ENCODE peak calls at places on chromosome 2, in four cellular contexts. C is stimulated activated naive CD8-positive, alpha-beta T cell treated with anti-CD3 and anti-CD28 coated beads, Interleukin-15, amount 100 ng/mL, for 72 hours; U is NCI-H524; J is effector memory CD8-positive, alpha-beta T cell. A is an unnamed sample.

GRCh38 chr2:164479460-164479859 is 141.8 kb downstream of the GRB14 start:
- DNase-seq in C (no peak), U (peak; percentile 38), J (no peak), A (peak; percentile 22)

GRCh38 chr2:3131636-3132326 is 245.8 kb downstream of the EIPR1 start:
- DNase-seq in C (no peak), U (no peak), J (no peak), A (no peak)

GRCh38 chr2:215698566-215698965 is 262.7 kb upstream of the FN1 start:
- DNase-seq in C (no peak), U (peak; percentile 80), J (no peak), A (peak; percentile 71)

GRCh38 chr2:162475661-162476060 is 131.7 kb downstream of the GCA start:
- DNase-seq in C (no peak), U (peak; percentile 65), J (no peak), A (peak; percentile 92)

GRCh38 chr2:156935611-156936010 is 321.9 kb upstream of the GALNT5 start:
- DNase-seq in C (no peak), U (peak; percentile 87), J (no peak), A (peak; percentile 90)

GRCh38 chr2:44166096-44166495 is 2.6 kb upstream of the PPM1B start:
- DNase-seq in C (no peak), U (no peak), J (no peak), A (no peak)

GRCh38 chr2:122163596-122163995 is 408.1 kb downstream of the TSN start:
- DNase-seq in C (no peak), U (no peak), J (no peak), A (no peak)

GRCh38 chr2:205857532-205857931 is 175.2 kb downstream of the NRP2 start:
- DNase-seq in C (no peak), U (no peak), J (no peak), A (no peak)

GRCh38 chr2:108423502-108424251 is 25.3 kb upstream of the GCC2 start:
- DNase-seq in C (no peak), U (no peak), J (no peak), A (no peak)

GRCh38 chr2:761384-761783 is 84.2 kb upstream of the TMEM18 start:
- DNase-seq in C (no peak), U (no peak), J (no peak), A (no peak)

GRCh38 chr2:44245068-44245861 is 30.0 kb upstream of the SLC3A1 start:
- DNase-seq in C (no peak), U (no peak), J (no peak), A (no peak)

GRCh38 chr2:45009928-45010705 is 865 bp upstream of the SIX2 start:
- DNase-seq in C (peak; percentile 7), U (peak; percentile 59), J (no peak), A (peak; percentile 61)

GRCh38 chr2:224400886-224401632 is 848 bp downstream of the FAM124B start:
- DNase-seq in C (peak; percentile 1), U (no peak), J (no peak), A (no peak)

GRCh38 chr2:72932045-72932444 is 14.7 kb downstream of the EMX1 start:
- DNase-seq in C (no peak), U (no peak), J (no peak), A (no peak)

GRCh38 chr2:189222440-189222839 is 42.9 kb upstream of the COL5A2 start:
- DNase-seq in C (no peak), U (peak; percentile 27), J (no peak), A (no peak)

GRCh38 chr2:77054938-77055337 is 467.2 kb downstream of the LRRTM4 start:
- DNase-seq in C (no peak), U (no peak), J (no peak), A (no peak)

GRCh38 chr2:191501390-191502168 is 176.4 kb upstream of the NABP1 start:
- DNase-seq in C (no peak), U (peak; percentile 33), J (no peak), A (peak; percentile 47)

GRCh38 chr2:209937893-209938292 is 64.5 kb upstream of the RPE start:
- DNase-seq in C (no peak), U (no peak), J (no peak), A (no peak)

GRCh38 chr2:169977510-169977909 is 150.3 kb downstream of the UBR3 start:
- DNase-seq in C (no peak), U (no peak), J (no peak), A (peak; percentile 43)

GRCh38 chr2:168552450-168552856 is 96.4 kb downstream of the CERS6 start:
- DNase-seq in C (no peak), U (no peak), J (no peak), A (no peak)

GRCh38 chr2:88100489-88100858 is 27.4 kb downstream of the FABP1 start:
- DNase-seq in C (no peak), U (no peak), J (no peak), A (no peak)

GRCh38 chr2:72008608-72009007 is 139.1 kb downstream of the CYP26B1 start:
- DNase-seq in C (no peak), U (no peak), J (no peak), A (no peak)

A was measured in NCI-H2171 treated with DMSO at 0.1 percent for 48 hours.